ENCODE peak calls at places on chromosomes 6 and 20, in four cellular contexts. L, A, O and R are unnamed samples.

GRCh38 chr6:29926081-29926794 is 16.1 kb upstream of the HLA-A start:
- DNase-seq in L (no peak), A (no peak), O (no peak), R (peak; percentile 47)

GRCh38 chr6:160041608-160042007 is 72.7 kb downstream of the IGF2R start:
- DNase-seq in L (no peak), A (no peak), O (peak; percentile 22), R (no peak)

GRCh38 chr20:51938557-51939324 is 136.4 kb upstream of the SALL4 start:
- DNase-seq in L (no peak), A (no peak), O (no peak), R (no peak)

GRCh38 chr6:157323924-157324276 is 581 bp upstream of the TMEM242 start:
- DNase-seq in L (peak; percentile 81), A (peak; percentile 71), O (peak; percentile 81), R (peak; percentile 76)

GRCh38 chr6:161837854-161838253 is 564.0 kb upstream of the AGPAT4 start:
- DNase-seq in L (no peak), A (no peak), O (no peak), R (no peak)

GRCh38 chr6:158417760-158418098 is 105.5 kb downstream of the TULP4 start:
- DNase-seq in L (no peak), A (no peak), O (no peak), R (no peak)

GRCh38 chr6:30888472-30889137 is 4.3 kb downstream of the DDR1 start:
- DNase-seq in L (peak; percentile 58), A (no peak), O (no peak), R (peak; percentile 5)

GRCh38 chr6:154868143-154868594 is 126.9 kb upstream of the TIAM2 start:
- DNase-seq in L (peak; percentile 63), A (peak; percentile 45), O (peak; percentile 79), R (no peak)

GRCh38 chr20:46811328-46812084 is 83.1 kb upstream of the EYA2 start:
- DNase-seq in L (no peak), A (no peak), O (no peak), R (peak; percentile 24)

GRCh38 chr6:104940881-104941693 is 15.8 kb upstream of the LIN28B start:
- DNase-seq in L (peak; percentile 78), A (no peak), O (peak; percentile 43), R (peak; percentile 79)

GRCh38 chr6:36312854-36313627 is 23.6 kb downstream of the BNIP5 start:
- DNase-seq in L (no peak), A (no peak), O (no peak), R (no peak)

GRCh38 chr20:49832632-49833327 is 20.2 kb downstream of the SLC9A8 start:
- DNase-seq in L (no peak), A (peak; percentile 52), O (peak; percentile 70), R (no peak)

GRCh38 chr6:52562915-52563314 is 13.9 kb downstream of the TRAM2 start:
- DNase-seq in L (no peak), A (no peak), O (no peak), R (no peak)

GRCh38 chr6:80639243-80639642 is 532.8 kb downstream of the BCKDHB start:
- DNase-seq in L (no peak), A (peak; percentile 19), O (no peak), R (no peak)

GRCh38 chr20:41387433-41387832 is 20.8 kb upstream of the EMILIN3 start:
- DNase-seq in L (peak; percentile 34), A (no peak), O (peak; percentile 31), R (peak; percentile 60)

GRCh38 chr6:159427335-159427734 is 258.1 kb downstream of the FNDC1 start:
- DNase-seq in L (no peak), A (no peak), O (no peak), R (no peak)

GRCh38 chr6:152957796-152958195 is 25.0 kb downstream of the FBXO5 start:
- DNase-seq in L (no peak), A (no peak), O (no peak), R (no peak)

GRCh38 chr6:28277746-28278145 is 3.6 kb upstream of the PGBD1 start:
- DNase-seq in L (no peak), A (no peak), O (no peak), R (no peak)

GRCh38 chr6:137589067-137589848 is 95.1 kb upstream of the OLIG3 start:
- DNase-seq in L (peak; percentile 65), A (peak; percentile 73), O (peak; percentile 92), R (peak; percentile 63)
- TF ChIP-seq NR3C1 in L (no peak), A (no peak), O (no peak), R (peak; percentile 12)

GRCh38 chr6:33696538-33697518 is 14.7 kb downstream of the UQCC2 start:
- DNase-seq in L (no peak), A (no peak), O (no peak), R (no peak)
- TF ChIP-seq JUN in L (no peak), A (no peak), O (no peak), R (no peak)

GRCh38 chr20:40275738-40276137 is 413.3 kb downstream of the MAFB start:
- DNase-seq in L (no peak), A (no peak), O (no peak), R (no peak)

GRCh38 chr20:40274912-40275654 is 414.0 kb downstream of the MAFB start:
- DNase-seq in L (no peak), A (no peak), O (no peak), R (no peak)

GRCh38 chr20:40279390-40279789 is 409.6 kb downstream of the MAFB start:
- DNase-seq in L (no peak), A (no peak), O (no peak), R (no peak)

DNA sequence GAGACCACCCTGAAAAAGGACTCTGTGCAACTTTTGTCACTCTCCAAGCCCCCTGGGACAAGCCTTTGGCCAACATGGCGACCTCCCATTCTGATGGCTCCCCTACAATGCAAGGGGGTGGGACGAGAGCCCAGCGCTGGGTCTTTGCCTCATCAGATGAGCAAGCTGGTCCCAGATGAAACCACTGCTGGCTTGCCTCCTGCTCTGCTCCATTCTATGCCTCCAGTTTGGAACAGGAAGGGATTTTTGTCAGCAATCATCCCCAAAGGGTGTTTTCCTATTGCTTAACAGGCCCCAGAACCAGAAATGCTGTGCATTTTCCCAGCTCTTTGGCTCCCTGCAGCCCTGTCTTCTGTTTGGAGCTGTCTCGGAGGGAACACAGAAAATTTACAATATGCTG is 412.7 kb downstream of the MAFB start:
- DNase-seq in L (no peak), A (no peak), O (no peak), R (no peak)
- TF ChIP-seq NR3C1 in L (no peak), A (no peak), O (no peak), R (no peak)

DNA sequence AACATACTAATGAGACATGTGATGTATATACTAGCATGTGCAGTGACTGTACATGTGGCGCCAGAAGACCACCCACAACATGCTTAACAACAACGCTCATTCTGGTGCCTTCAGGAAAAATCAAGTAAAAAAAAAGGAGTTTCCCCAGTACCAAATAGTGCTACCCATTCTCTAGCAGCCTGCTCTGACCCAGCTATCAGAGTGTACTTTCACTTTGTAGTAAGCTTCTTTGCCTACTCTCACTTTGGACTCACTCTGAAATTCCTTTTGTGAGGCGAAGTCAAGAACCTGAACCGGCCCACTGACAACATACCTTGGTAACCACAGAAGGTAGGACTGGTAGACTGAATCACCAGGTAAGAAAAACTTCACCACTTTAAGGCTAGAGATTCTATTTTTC is 1100.0 kb downstream of the GRIK2 start:
- DNase-seq in L (no peak), A (no peak), O (no peak), R (no peak)
- TF ChIP-seq JUN in L (no peak), A (no peak), O (no peak), R (no peak)

DNA sequence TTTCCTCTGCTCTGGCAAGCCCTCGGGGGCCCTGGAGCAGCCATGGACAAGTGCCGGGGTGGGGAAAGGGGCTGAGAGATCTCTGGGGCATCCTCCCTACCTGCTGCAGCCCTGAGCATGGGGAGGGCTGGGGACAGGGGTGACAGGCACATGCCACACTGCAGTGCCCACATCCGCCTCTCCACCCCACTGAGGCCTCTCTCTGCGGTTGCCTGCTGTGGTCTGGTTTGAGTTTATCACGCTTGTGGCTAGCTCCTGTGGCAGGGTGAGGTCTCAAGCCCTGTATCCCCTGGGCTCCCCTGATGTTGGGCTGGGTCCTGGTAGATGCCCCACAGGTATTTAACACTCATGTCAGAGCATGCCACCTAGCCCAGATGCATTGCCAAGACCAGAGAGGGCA is 52.9 kb upstream of the MLN start:
- DNase-seq in L (no peak), A (no peak), O (no peak), R (no peak)
- TF ChIP-seq NR3C1 in L (no peak), A (no peak), O (no peak), R (no peak)